ENCODE peak calls at places on chromosomes 13 and 19, in five cellular contexts. E, T, Q, W and B are unnamed samples.
A peak's percentile ranks its signal among the peaks of the same experiment; 100 is the strongest.

GRCh38 chr19:10104665-10105221 is 1.4 kb upstream of the PPAN start:
- DNase-seq in E (no peak), T (no peak), Q (no peak), W (no peak), B (no peak)

GRCh38 chr19:6211632-6212402 is 68.0 kb downstream of the MLLT1 start:
- DNase-seq in E (no peak), T (no peak), Q (no peak), W (peak; percentile 89), B (no peak)

GRCh38 chr19:1411255-1412191 is 4.1 kb downstream of the DAZAP1 start:
- DNase-seq in E (no peak), T (no peak), Q (no peak), W (peak; percentile 87), B (no peak)

GRCh38 chr19:39996218-39996810 is 546 bp upstream of the ZNF546 start:
- DNase-seq in E (no peak), T (no peak), Q (peak; percentile 49), W (no peak), B (peak; percentile 21)

GRCh38 chr13:91804724-91805123 is 406.3 kb downstream of the GPC5 start:
- DNase-seq in E (no peak), T (no peak), Q (no peak), W (no peak), B (no peak)

GRCh38 chr19:44939668-44940067 is 2.4 kb upstream of the APOC4 start:
- DNase-seq in E (no peak), T (no peak), Q (no peak), W (no peak), B (no peak)

GRCh38 chr19:4487572-4487971 is 15.5 kb downstream of the HDGFL2 start:
- DNase-seq in E (no peak), T (no peak), Q (no peak), W (no peak), B (no peak)

GRCh38 chr19:58439576-58440554 is at the start of gene ZNF132:
- DNase-seq in E (peak; percentile 99), T (peak; percentile 97), Q (no peak), W (no peak), B (peak; percentile 99)

GRCh38 chr19:34766386-34766785 is 6.6 kb downstream of the ZNF599 start:
- DNase-seq in E (no peak), T (no peak), Q (no peak), W (no peak), B (no peak)

GRCh38 chr19:54478677-54479266 is 5.7 kb upstream of the CDC42EP5 start:
- DNase-seq in E (no peak), T (no peak), Q (peak; percentile 61), W (peak; percentile 36), B (no peak)

GRCh38 chr13:44870456-44870929 is 118.8 kb downstream of the NUFIP1 start:
- DNase-seq in E (peak; percentile 91), T (peak; percentile 28), Q (peak; percentile 7), W (no peak), B (no peak)

GRCh38 chr13:45269204-45269603 is 68.4 kb upstream of the KCTD4 start:
- DNase-seq in E (no peak), T (no peak), Q (peak; percentile 44), W (no peak), B (no peak)